ENCODE peak calls at places on chromosomes 7 and 10, in seven cellular contexts. J is NCI-H1048, K is kidney, L is OCI-M1, S is stomach, D is iris pigment epithelial cell, N is HEK293T. B is an unnamed sample.

GRCh38 chr7:22990588-22990949 is 23.4 kb downstream of the HYCC1 start:
- DNase-seq in J (no peak), K (no peak), L (no peak), S (no peak), D (peak), N (no peak), B (peak)

GRCh38 chr10:119306514-119306951 is 99.2 kb downstream of the GRK5 start:
- DNase-seq in J (no peak), K (no peak), L (peak), S (peak), D (peak), N (no peak), B (no peak)

GRCh38 chr7:29588900-29589696 is 25.5 kb downstream of the PRR15 start:
- DNase-seq in J (no peak), K (no peak), L (peak), S (peak), D (peak), N (peak), B (peak)

GRCh38 chr7:23469150-23469960 is 936 bp downstream of the IGF2BP3 start:
- DNase-seq in J (no peak), K (no peak), L (peak), S (no peak), D (peak), N (peak), B (no peak)

GRCh38 chr10:80168679-80169380 is 36.3 kb downstream of the PLAC9 start:
- DNase-seq in J (no peak), K (no peak), L (peak), S (no peak), D (peak), N (peak), B (peak)

GRCh38 chr7:5652829-5653228 is 128.6 kb downstream of the RNF216 start:
- DNase-seq in J (no peak), K (no peak), L (no peak), S (no peak), D (no peak), N (no peak), B (no peak)

GRCh38 chr7:24963218-24963617 is 16.8 kb downstream of the OSBPL3 start:
- DNase-seq in J (no peak), K (no peak), L (peak), S (peak), D (peak), N (no peak), B (peak)

GRCh38 chr7:137399827-137400823 is 56.6 kb upstream of the PTN start:
- DNase-seq in J (no peak), K (no peak), L (no peak), S (no peak), D (peak), N (no peak), B (peak)

GRCh38 chr10:62738916-62739315 is 65.6 kb upstream of the ADO start:
- DNase-seq in J (no peak), K (no peak), L (no peak), S (no peak), D (no peak), N (no peak), B (peak)

GRCh38 chr10:7686351-7687171 is 16.6 kb upstream of the ITIH2 start:
- DNase-seq in J (no peak), K (no peak), L (peak), S (no peak), D (no peak), N (no peak), B (no peak)

GRCh38 chr10:5094265-5095205 is at the start of gene AKR1C3:
- DNase-seq in J (no peak), K (no peak), L (peak), S (no peak), D (peak), N (peak), B (peak)

GRCh38 chr7:88357794-88358533 is 51.3 kb upstream of the STEAP4 start:
- DNase-seq in J (no peak), K (no peak), L (peak), S (no peak), D (no peak), N (no peak), B (peak)

GRCh38 chr7:45036801-45037200 is 36.8 kb downstream of the CCM2 start:
- DNase-seq in J (no peak), K (no peak), L (no peak), S (no peak), D (no peak), N (no peak), B (no peak)

GRCh38 chr10:77187376-77187999 is 450.1 kb downstream of the KCNMA1 start:
- DNase-seq in J (no peak), K (no peak), L (no peak), S (no peak), D (no peak), N (no peak), B (peak)

GRCh38 chr10:59387951-59388431 is 25.6 kb upstream of the FAM13C start:
- DNase-seq in J (no peak), K (no peak), L (no peak), S (no peak), D (peak), N (no peak), B (peak)

GRCh38 chr7:85890244-85890811 is 703.5 kb upstream of the SEMA3D start:
- DNase-seq in J (no peak), K (no peak), L (peak), S (no peak), D (peak), N (peak), B (peak)

GRCh38 chr7:45105588-45106188 is 5.8 kb downstream of the TBRG4 start:
- DNase-seq in J (no peak), K (no peak), L (no peak), S (no peak), D (no peak), N (no peak), B (no peak)

GRCh38 chr10:133022784-133023115 is 65.0 kb upstream of the ADGRA1 start:
- DNase-seq in J (no peak), K (no peak), L (no peak), S (no peak), D (no peak), N (no peak), B (no peak)

GRCh38 chr7:97270280-97270679 is 152.8 kb downstream of the SDHAF3 start:
- DNase-seq in J (no peak), K (no peak), L (no peak), S (no peak), D (peak), N (no peak), B (peak)

GRCh38 chr7:8295638-8296361 is 33.8 kb upstream of the ICA1 start:
- DNase-seq in J (peak), K (no peak), L (peak), S (peak), D (peak), N (peak), B (peak)

GRCh38 chr10:100009793-100010676 is at the start of gene DNMBP:
- DNase-seq in J (peak), K (peak), L (peak), S (peak), D (peak), N (peak), B (peak)

GRCh38 chr7:128148676-128149075 is 92.4 kb upstream of the LEP start:
- DNase-seq in J (no peak), K (no peak), L (no peak), S (no peak), D (no peak), N (no peak), B (no peak)

GRCh38 chr7:98106647-98107312 is at the start of gene LMTK2:
- DNase-seq in J (peak), K (peak), L (peak), S (peak), D (peak), N (peak), B (peak)

GRCh38 chr7:4138866-4139265 is 543.2 kb upstream of the FOXK1 start:
- DNase-seq in J (no peak), K (peak), L (no peak), S (no peak), D (no peak), N (no peak), B (no peak)

GRCh38 chr7:7428806-7429205 is 106.9 kb downstream of the COL28A1 start:
- DNase-seq in J (no peak), K (no peak), L (no peak), S (no peak), D (peak), N (no peak), B (peak)

GRCh38 chr10:63003816-63004453 is 129.2 kb upstream of the NRBF2 start:
- DNase-seq in J (no peak), K (no peak), L (peak), S (no peak), D (no peak), N (no peak), B (no peak)

GRCh38 chr7:149727053-149727452 is 46.3 kb downstream of the ZNF467 start:
- DNase-seq in J (no peak), K (peak), L (no peak), S (no peak), D (no peak), N (no peak), B (no peak)

GRCh38 chr10:10591682-10592412 is 425.8 kb upstream of the CELF2 start:
- DNase-seq in J (no peak), K (no peak), L (no peak), S (no peak), D (no peak), N (peak), B (no peak)

GRCh38 chr7:149448961-149449360 is 11.9 kb downstream of the ZNF777 start:
- DNase-seq in J (no peak), K (no peak), L (no peak), S (no peak), D (no peak), N (no peak), B (no peak)